ENCODE peak calls at places on chromosomes 12 and 14, in seven cellular contexts. B is nephron progenitor cell; T is activated T-cell treated with anti-CD3 and anti-CD28 coated beads for 48 hours; O is fibroblast of gingiva; H is activated naive CD4-positive, alpha-beta T cell treated with anti-CD3 and anti-CD28 coated beads for 36 hours; Y is non-pigmented ciliary epithelial cell; Q is retina. X is an unnamed sample.

GRCh38 chr12:117090816-117091711 is 8.2 kb downstream of the TESC start:
- DNase-seq in B (no peak), T (no peak), O (no peak), H (no peak), Y (no peak), Q (no peak), X (no peak)

GRCh38 chr12:68972570-68972969 is 39.6 kb upstream of the CPM start:
- DNase-seq in B (no peak), T (no peak), O (no peak), H (no peak), Y (no peak), Q (no peak), X (no peak)

GRCh38 chr14:55794655-55795583 is 214.9 kb downstream of the KTN1 start:
- DNase-seq in B (no peak), T (no peak), O (no peak), H (no peak), Y (no peak), Q (no peak), X (peak; percentile 38)

GRCh38 chr12:14613718-14614117 is 46.0 kb upstream of the PLBD1 start:
- DNase-seq in B (no peak), T (no peak), O (no peak), H (no peak), Y (no peak), Q (no peak), X (no peak)

GRCh38 chr12:34350092-34351041 is 328.1 kb downstream of the ALG10 start:
- DNase-seq in B (no peak), T (no peak), O (no peak), H (no peak), Y (no peak), Q (no peak), X (no peak)

GRCh38 chr12:124545508-124546418 is 21.6 kb downstream of the NCOR2 start:
- DNase-seq in B (no peak), T (peak; percentile 68), O (peak; percentile 64), H (peak; percentile 55), Y (peak; percentile 51), Q (no peak), X (peak; percentile 85)

GRCh38 chr12:130335517-130336392 is 1.9 kb upstream of the PIWIL1 start:
- DNase-seq in B (peak; percentile 57), T (no peak), O (peak; percentile 17), H (peak; percentile 48), Y (peak; percentile 10), Q (peak; percentile 59), X (no peak)

GRCh38 chr12:56129210-56129691 is 1.2 kb downstream of the ESYT1 start:
- DNase-seq in B (peak; percentile 79), T (peak; percentile 62), O (peak; percentile 33), H (peak; percentile 66), Y (no peak), Q (peak; percentile 81), X (peak; percentile 80)

GRCh38 chr12:69442894-69443293 is 27.3 kb upstream of the FRS2 start:
- DNase-seq in B (no peak), T (no peak), O (peak; percentile 3), H (no peak), Y (peak; percentile 20), Q (no peak), X (no peak)

GRCh38 chr12:43285248-43285647 is 266.8 kb downstream of the ADAMTS20 start:
- DNase-seq in B (no peak), T (no peak), O (peak; percentile 75), H (no peak), Y (peak; percentile 98), Q (no peak), X (no peak)

GRCh38 chr12:6927379-6927991 is at the start of gene ATN1:
- DNase-seq in B (peak; percentile 81), T (peak; percentile 32), O (peak; percentile 84), H (peak; percentile 51), Y (no peak), Q (peak; percentile 80), X (peak; percentile 61)

GRCh38 chr12:71484272-71484905 is 44.8 kb downstream of the LGR5 start:
- DNase-seq in B (no peak), T (no peak), O (no peak), H (no peak), Y (no peak), Q (no peak), X (no peak)

GRCh38 chr12:6887460-6887859 is 14.4 kb upstream of the SPSB2 start:
- DNase-seq in B (no peak), T (no peak), O (no peak), H (no peak), Y (no peak), Q (no peak), X (no peak)

GRCh38 chr12:132487311-132487741 is 2.6 kb upstream of the FBRSL1 start:
- DNase-seq in B (no peak), T (no peak), O (no peak), H (no peak), Y (no peak), Q (no peak), X (no peak)

GRCh38 chr12:105523164-105524057 is 192.9 kb downstream of the C12orf75 start:
- DNase-seq in B (peak; percentile 67), T (no peak), O (peak; percentile 73), H (no peak), Y (peak; percentile 65), Q (peak; percentile 68), X (no peak)

GRCh38 chr14:75711796-75712211 is 50.8 kb downstream of the TTLL5 start:
- DNase-seq in B (no peak), T (no peak), O (peak; percentile 77), H (peak; percentile 27), Y (peak; percentile 74), Q (peak; percentile 44), X (peak; percentile 28)

GRCh38 chr12:55933158-55933798 is 2.3 kb downstream of the DGKA start:
- DNase-seq in B (no peak), T (no peak), O (peak; percentile 35), H (peak; percentile 65), Y (no peak), Q (no peak), X (peak; percentile 50)

GRCh38 chr14:100839573-100840175 is 13.8 kb downstream of the MEG3 start:
- DNase-seq in B (no peak), T (no peak), O (no peak), H (no peak), Y (no peak), Q (peak; percentile 38), X (no peak)

GRCh38 chr14:104942586-104942985 is 17.9 kb downstream of the PLD4 start:
- DNase-seq in B (no peak), T (no peak), O (no peak), H (no peak), Y (no peak), Q (no peak), X (no peak)

GRCh38 chr12:108319277-108320234 is 19.6 kb downstream of the CMKLR1 start:
- DNase-seq in B (no peak), T (no peak), O (no peak), H (no peak), Y (no peak), Q (no peak), X (no peak)

GRCh38 chr14:28515571-28515970 is 251.0 kb upstream of the FOXG1 start:
- DNase-seq in B (no peak), T (no peak), O (peak; percentile 49), H (no peak), Y (peak; percentile 32), Q (no peak), X (no peak)

GRCh38 chr12:125983784-125984510 is 918.7 kb downstream of the AACS start:
- DNase-seq in B (peak; percentile 63), T (no peak), O (no peak), H (peak; percentile 8), Y (no peak), Q (no peak), X (no peak)

GRCh38 chr14:65703996-65704395 is 291.5 kb downstream of the FUT8 start:
- DNase-seq in B (no peak), T (no peak), O (peak; percentile 6), H (no peak), Y (no peak), Q (no peak), X (no peak)

GRCh38 chr14:106417224-106418049 is 891.1 kb downstream of the TMEM121 start:
- DNase-seq in B (peak; percentile 16), T (peak; percentile 100), O (no peak), H (peak; percentile 97), Y (no peak), Q (no peak), X (peak; percentile 97)

GRCh38 chr12:3419538-3419937 is 71.5 kb upstream of the PRMT8 start:
- DNase-seq in B (no peak), T (no peak), O (no peak), H (no peak), Y (no peak), Q (no peak), X (no peak)

GRCh38 chr14:21734457-21735074 is 60.9 kb upstream of the OR4E1 start:
- DNase-seq in B (peak; percentile 35), T (no peak), O (no peak), H (peak; percentile 66), Y (peak; percentile 11), Q (no peak), X (peak; percentile 37)

GRCh38 chr12:71183018-71183417 is 25.2 kb upstream of the TSPAN8 start:
- DNase-seq in B (no peak), T (no peak), O (peak; percentile 29), H (no peak), Y (peak; percentile 41), Q (no peak), X (no peak)

GRCh38 chr12:121391619-121392324 is 8.1 kb upstream of the RNF34 start:
- DNase-seq in B (no peak), T (peak; percentile 14), O (peak; percentile 33), H (peak; percentile 57), Y (peak; percentile 36), Q (no peak), X (peak; percentile 66)

GRCh38 chr14:68703093-68703492 is 89.8 kb downstream of the ZFP36L1 start:
- DNase-seq in B (no peak), T (no peak), O (peak; percentile 37), H (peak; percentile 48), Y (no peak), Q (no peak), X (peak; percentile 68)

GRCh38 chr12:115378296-115378695 is 694.3 kb upstream of the TBX3 start:
- DNase-seq in B (no peak), T (no peak), O (no peak), H (no peak), Y (no peak), Q (no peak), X (no peak)

GRCh38 chr14:23071244-23071974 is 14.1 kb upstream of the CDH24 start:
- DNase-seq in B (peak; percentile 78), T (peak; percentile 68), O (peak; percentile 95), H (peak; percentile 90), Y (peak; percentile 86), Q (peak; percentile 86), X (peak; percentile 89)

GRCh38 chr12:32477714-32478113 is 78.4 kb downstream of the FGD4 start:
- DNase-seq in B (no peak), T (no peak), O (no peak), H (no peak), Y (no peak), Q (no peak), X (no peak)

GRCh38 chr12:23699031-23699430 is 250.4 kb downstream of the SOX5 start:
- DNase-seq in B (no peak), T (no peak), O (no peak), H (no peak), Y (no peak), Q (no peak), X (no peak)

GRCh38 chr14:38404616-38405015 is 148.7 kb upstream of the CLEC14A start:
- DNase-seq in B (no peak), T (no peak), O (peak; percentile 4), H (no peak), Y (no peak), Q (no peak), X (no peak)

GRCh38 chr12:72471806-72472205 is 199.6 kb downstream of the TRHDE start:
- DNase-seq in B (peak; percentile 9), T (no peak), O (no peak), H (no peak), Y (no peak), Q (no peak), X (no peak)

GRCh38 chr14:65170768-65171251 is 68.5 kb upstream of the MAX start:
- DNase-seq in B (peak; percentile 58), T (peak; percentile 39), O (peak; percentile 66), H (peak; percentile 78), Y (peak; percentile 63), Q (peak; percentile 62), X (peak; percentile 72)

GRCh38 chr12:107349008-107349747 is 255.8 kb upstream of the CRY1 start:
- DNase-seq in B (no peak), T (no peak), O (peak; percentile 11), H (no peak), Y (peak; percentile 67), Q (no peak), X (no peak)

X was measured in activated CD4-positive, alpha-beta memory T cell treated with anti-CD3 and anti-CD28 coated beads for 36 hours.